ENCODE peak calls at places on chromosomes 4 and X, in six cellular contexts. I is OCI-LY7, R is IMR-90, F is heart left ventricle, U is lower lobe of right lung, O is mesothelial cell of epicardium. K is an unnamed sample.

GRCh38 chr4:101188906-101189305 is 158.4 kb downstream of the PPP3CA start:
- DNase-seq in R (no peak), I (no peak), F (no peak), O (no peak), U (no peak), K (no peak)

GRCh38 chrX:119516157-119516702 is 48.0 kb downstream of the SLC25A5 start:
- DNase-seq in F (peak), U (no peak), R (peak), O (no peak), I (peak), K (peak)

GRCh38 chr4:20252656-20253271 is 1.1 kb downstream of the SLIT2 start:
- DNase-seq in F (peak), I (no peak), R (peak), U (peak), O (peak), K (peak)

GRCh38 chr4:147029296-147029695 is 83.6 kb upstream of the TTC29 start:
- DNase-seq in R (no peak), O (no peak), I (no peak), F (no peak), U (no peak), K (no peak)

GRCh38 chr4:185332575-185333464 is 62.9 kb downstream of the LRP2BP start:
- DNase-seq in O (no peak), I (peak), U (no peak), F (no peak), R (no peak), K (no peak)

GRCh38 chrX:118644378-118644777 is 83.0 kb upstream of the IL13RA1 start:
- DNase-seq in R (peak), I (peak), F (no peak), U (no peak), O (no peak), K (no peak)

GRCh38 chr4:15779336-15779735 is 1.2 kb downstream of the CD38 start:
- DNase-seq in O (no peak), F (peak), R (peak), I (no peak), U (peak), K (peak)

GRCh38 chrX:22666441-22666840 is 333.3 kb upstream of the DDX53 start:
- DNase-seq in R (peak), U (no peak), O (no peak), F (no peak), I (peak), K (peak)

GRCh38 chr4:100278567-100278966 is 88.3 kb upstream of the DDIT4L start:
- DNase-seq in I (no peak), O (no peak), U (no peak), F (no peak), R (no peak), K (no peak)

GRCh38 chr4:5238106-5238505 is 186.8 kb downstream of the STK32B start:
- DNase-seq in R (peak), F (no peak), I (no peak), O (no peak), U (no peak), K (no peak)

GRCh38 chrX:15334561-15334960 is 762 bp downstream of the PIGA start:
- DNase-seq in F (no peak), O (no peak), R (peak), U (no peak), I (peak), K (no peak)

GRCh38 chr4:53557601-53558000 is 33.7 kb downstream of the LNX1 start:
- DNase-seq in F (no peak), O (no peak), U (no peak), I (no peak), R (no peak), K (no peak)

GRCh38 chr4:13547563-13548041 is 3.3 kb upstream of the NKX3-2 start:
- DNase-seq in O (no peak), I (peak), F (no peak), U (no peak), R (no peak), K (peak)

GRCh38 chrX:73851014-73852009 is 288.3 kb downstream of the CHIC1 start:
- DNase-seq in R (peak), O (no peak), U (no peak), I (no peak), F (no peak), K (no peak)

GRCh38 chrX:9163153-9163790 is 129.3 kb upstream of the FAM9B start:
- DNase-seq in I (no peak), U (no peak), F (no peak), R (peak), O (no peak), K (no peak)

GRCh38 chrX:108134724-108135123 is 43.1 kb downstream of the ATG4A start:
- DNase-seq in O (no peak), I (no peak), R (no peak), U (no peak), F (no peak), K (no peak)

GRCh38 chr4:168803727-168804126 is 206.3 kb downstream of the CBR4 start:
- DNase-seq in O (no peak), F (no peak), I (no peak), U (no peak), R (peak), K (peak)

GRCh38 chr4:126800723-126801191 is 832.0 kb upstream of the INTU start:
- DNase-seq in O (no peak), I (no peak), U (no peak), F (no peak), R (no peak), K (no peak)

GRCh38 chr4:153140294-153140693 is 63.9 kb upstream of the TRIM2 start:
- DNase-seq in I (no peak), R (no peak), O (no peak), U (no peak), F (no peak), K (no peak)

GRCh38 chr4:48103483-48104139 is 30.4 kb downstream of the TXK start:
- DNase-seq in R (no peak), U (no peak), I (no peak), F (no peak), O (no peak), K (no peak)

GRCh38 chr4:48105230-48105629 is 28.8 kb downstream of the TXK start:
- DNase-seq in R (no peak), U (no peak), F (no peak), O (no peak), I (no peak), K (no peak)

GRCh38 chr4:48100248-48100647 is 33.8 kb downstream of the TXK start:
- DNase-seq in I (no peak), U (no peak), O (no peak), R (no peak), F (no peak), K (no peak)

DNA sequence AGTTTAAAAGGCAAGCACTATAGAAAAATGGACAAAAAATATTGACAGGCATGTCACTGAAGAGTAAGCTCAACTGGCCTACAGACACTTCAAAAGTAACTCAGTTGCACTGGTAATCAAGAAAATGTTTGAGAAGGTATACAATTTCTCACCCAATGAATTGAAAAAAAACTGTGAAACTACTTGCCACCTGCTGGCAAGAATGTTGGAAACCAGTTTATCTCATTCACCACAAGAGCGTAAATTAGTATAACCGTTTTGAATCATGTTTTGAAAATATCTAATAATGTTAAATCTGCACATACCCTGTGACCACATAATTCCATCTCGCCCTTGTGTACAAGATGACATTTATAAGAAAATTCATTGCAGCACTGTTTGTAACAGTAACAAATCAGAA is 31.7 kb downstream of the TXK start:
- DNase-seq in F (no peak), U (no peak), O (no peak), I (peak), R (no peak), K (no peak)
- TF ChIP-seq CTCF in F (no peak), U (no peak), O (peak), I (peak), R (no peak), K (no peak)

DNA sequence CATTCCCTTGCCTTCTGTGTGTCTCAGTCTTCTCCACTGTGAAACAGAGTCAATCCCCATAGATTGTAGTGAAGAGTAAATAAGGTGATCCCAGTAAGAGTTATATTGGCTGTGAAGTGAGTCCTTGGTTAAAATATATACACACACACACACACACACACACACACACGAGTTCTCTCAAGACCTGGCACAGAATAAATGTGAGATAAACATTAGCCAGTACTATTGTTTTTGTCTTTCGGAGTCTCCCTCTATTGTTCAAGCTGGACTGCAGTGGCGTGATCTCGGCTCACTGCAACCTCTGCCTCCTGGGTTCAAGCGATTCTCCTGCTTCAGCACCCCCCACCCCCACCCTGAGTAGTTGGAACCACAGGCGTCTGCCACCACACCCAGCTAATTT is 44.8 kb upstream of the FAM156A start:
- DNase-seq in U (no peak), O (no peak), I (no peak), R (no peak), F (no peak), K (no peak)
- TF ChIP-seq CTCF in U (no peak), O (no peak), I (no peak), R (no peak), F (no peak), K (no peak)

GRCh38 chr4:64617813-64618212 is 208.6 kb upstream of the TECRL start:
- DNase-seq in F (no peak), O (no peak), R (no peak), U (no peak), I (no peak), K (no peak)
- TF ChIP-seq CTCF in F (no peak), O (no peak), R (no peak), U (no peak), I (no peak), K (no peak)

GRCh38 chrX:87702795-87703194 is 185.2 kb downstream of the KLHL4 start:
- DNase-seq in U (no peak), I (no peak), R (no peak), O (no peak), F (no peak), K (no peak)

GRCh38 chrX:87710580-87710979 is 193.0 kb downstream of the KLHL4 start:
- DNase-seq in I (no peak), O (no peak), R (no peak), U (no peak), F (no peak), K (no peak)

GRCh38 chrX:87706134-87706533 is 188.5 kb downstream of the KLHL4 start:
- DNase-seq in O (no peak), F (no peak), R (no peak), I (no peak), U (no peak), K (no peak)
- TF ChIP-seq CTCF in O (no peak), F (no peak), R (no peak), I (no peak), U (no peak), K (no peak)